ENCODE peak calls at places on chromosomes 6 and 20, in four cellular contexts. O, R, P and D are unnamed samples.

GRCh38 chr20:4667371-4667773 is 54.3 kb upstream of the PRND start:
- DNase-seq in O (no peak), R (no peak), P (no peak), D (no peak)

GRCh38 chr6:52209672-52210626 is 23.8 kb downstream of the IL17A start:
- DNase-seq in O (no peak), R (no peak), P (no peak), D (no peak)

GRCh38 chr6:100370265-100370664 is 94.5 kb downstream of the SIM1 start:
- DNase-seq in O (no peak), R (peak; percentile 18), P (no peak), D (no peak)

GRCh38 chr6:8329592-8329991 is 105.8 kb downstream of the SLC35B3 start:
- DNase-seq in O (no peak), R (no peak), P (no peak), D (no peak)

GRCh38 chr6:132041706-132042105 is 90.5 kb upstream of the CCN2 start:
- DNase-seq in O (no peak), R (no peak), P (no peak), D (no peak)

GRCh38 chr6:11140061-11140460 is 28.5 kb upstream of the ERVFRD-1 start:
- DNase-seq in O (no peak), R (no peak), P (no peak), D (no peak)

GRCh38 chr6:37919417-37920157 is 100.1 kb downstream of the ZFAND3 start:
- DNase-seq in O (no peak), R (no peak), P (no peak), D (no peak)

GRCh38 chr6:27517238-27517637 is 44.3 kb upstream of the ZNF184 start:
- DNase-seq in O (no peak), R (no peak), P (no peak), D (no peak)

GRCh38 chr6:95408111-95408510 is 169.2 kb upstream of the MANEA start:
- DNase-seq in O (no peak), R (no peak), P (no peak), D (no peak)

GRCh38 chr6:147279423-147279822 is 75.2 kb downstream of the STXBP5 start:
- DNase-seq in O (no peak), R (no peak), P (no peak), D (no peak)

GRCh38 chr6:38508894-38509293 is 130.8 kb downstream of the BTBD9 start:
- DNase-seq in O (no peak), R (peak; percentile 86), P (no peak), D (no peak)

GRCh38 chr6:111987295-111987694 is 66.6 kb upstream of the CCN6 start:
- DNase-seq in O (no peak), R (no peak), P (no peak), D (no peak)

GRCh38 chr6:16660157-16660497 is 101.1 kb downstream of the ATXN1 start:
- DNase-seq in O (no peak), R (no peak), P (no peak), D (no peak)

GRCh38 chr6:30884521-30885480 is 482 bp downstream of the DDR1 start:
- DNase-seq in O (peak; percentile 55), R (peak; percentile 54), P (no peak), D (peak; percentile 35)

GRCh38 chr6:119575721-119576120 is 226.2 kb upstream of the MAN1A1 start:
- DNase-seq in O (no peak), R (peak; percentile 19), P (no peak), D (no peak)

GRCh38 chr6:45327956-45328522 is at the start of gene RUNX2:
- DNase-seq in O (no peak), R (peak; percentile 59), P (no peak), D (no peak)

GRCh38 chr6:7463785-7464184 is 74.2 kb downstream of the RIOK1 start:
- DNase-seq in O (no peak), R (no peak), P (no peak), D (no peak)

GRCh38 chr20:62030834-62031434 is 34.7 kb downstream of the TAF4 start:
- DNase-seq in O (no peak), R (peak; percentile 57), P (peak; percentile 34), D (no peak)

GRCh38 chr6:73580247-73581149 is 59.7 kb upstream of the EEF1A1 start:
- DNase-seq in O (peak; percentile 56), R (peak; percentile 95), P (peak; percentile 83), D (peak; percentile 34)

GRCh38 chr6:16633465-16633864 is 127.8 kb downstream of the ATXN1 start:
- DNase-seq in O (no peak), R (no peak), P (no peak), D (no peak)

DNA sequence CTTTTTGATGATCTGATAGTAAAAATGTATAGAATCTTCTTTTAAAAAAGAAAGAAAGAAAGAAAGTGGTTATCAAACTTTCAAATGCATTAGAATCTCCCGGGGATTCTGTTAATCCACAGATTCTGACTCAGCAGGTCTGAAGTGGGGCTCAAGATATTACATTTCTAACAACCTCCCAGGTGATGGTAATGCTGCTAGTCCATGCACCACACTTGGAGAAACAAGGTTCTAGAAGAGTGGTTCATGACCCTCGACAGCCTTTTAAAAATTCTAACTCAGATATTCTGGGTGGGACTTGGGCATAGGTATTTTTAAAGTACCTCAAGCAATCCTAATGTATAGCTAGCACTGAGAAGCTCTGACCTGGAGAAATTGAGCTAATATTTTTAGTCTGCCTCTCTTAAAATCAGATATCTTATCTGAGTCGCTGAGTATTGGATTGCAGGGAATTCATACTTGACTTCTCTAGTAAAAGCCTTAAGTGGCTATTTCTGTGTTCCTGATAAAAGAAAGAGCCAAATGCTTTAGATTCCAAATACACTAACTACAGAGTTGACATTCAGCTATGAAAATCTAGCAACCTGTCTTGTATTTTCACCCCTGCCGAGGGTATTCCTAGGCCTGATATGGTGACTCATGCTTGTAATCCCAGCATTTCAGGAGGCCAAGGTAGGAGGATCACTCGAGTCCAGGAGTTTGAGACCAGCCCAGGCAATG is 252.4 kb downstream of the PHACTR1 start:
- DNase-seq in O (no peak), R (no peak), P (no peak), D (no peak)
- H3K4me3 ChIP-seq in O (no peak overlapping the region), R (no peak overlapping the region), P (no peak overlapping the region), D (no peak overlapping the region)

GRCh38 chr20:51100617-51101016 is 77.7 kb upstream of the KCNG1 start:
- DNase-seq in O (peak; percentile 31), R (no peak), P (no peak), D (no peak)

GRCh38 chr20:51108638-51109363 is 85.9 kb upstream of the KCNG1 start:
- DNase-seq in O (no peak), R (no peak), P (no peak), D (no peak)

GRCh38 chr20:51104960-51105460 is 82.1 kb upstream of the KCNG1 start:
- DNase-seq in O (no peak), R (no peak), P (no peak), D (no peak)

DNA sequence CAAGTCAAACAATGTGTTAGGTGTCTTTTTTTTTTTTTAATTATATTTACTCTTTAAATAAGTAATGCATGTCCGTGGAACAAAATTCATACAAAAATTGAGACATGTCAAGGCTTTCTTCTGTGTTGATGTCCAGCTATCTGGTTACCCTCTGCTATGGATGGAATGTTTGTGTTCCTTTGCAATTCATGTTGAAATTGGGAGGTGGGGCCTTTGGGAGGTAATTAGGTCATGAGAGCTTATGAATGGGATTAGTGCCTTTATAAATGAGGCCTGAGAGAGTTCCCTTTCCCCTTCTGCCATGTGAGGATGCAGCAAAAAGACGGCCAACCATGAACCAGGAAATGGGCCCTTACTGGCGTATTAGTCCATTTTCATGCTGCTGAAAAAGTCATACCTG is 83.1 kb upstream of the KCNG1 start:
- DNase-seq in O (no peak), R (no peak), P (no peak), D (no peak)
- H3K4me1 ChIP-seq in O (peaks cover 7% of the 10 kb centered on the region), R (no peaks in the 10 kb centered on the region), P (no peaks in the 10 kb centered on the region), D (no peaks in the 10 kb centered on the region)

DNA sequence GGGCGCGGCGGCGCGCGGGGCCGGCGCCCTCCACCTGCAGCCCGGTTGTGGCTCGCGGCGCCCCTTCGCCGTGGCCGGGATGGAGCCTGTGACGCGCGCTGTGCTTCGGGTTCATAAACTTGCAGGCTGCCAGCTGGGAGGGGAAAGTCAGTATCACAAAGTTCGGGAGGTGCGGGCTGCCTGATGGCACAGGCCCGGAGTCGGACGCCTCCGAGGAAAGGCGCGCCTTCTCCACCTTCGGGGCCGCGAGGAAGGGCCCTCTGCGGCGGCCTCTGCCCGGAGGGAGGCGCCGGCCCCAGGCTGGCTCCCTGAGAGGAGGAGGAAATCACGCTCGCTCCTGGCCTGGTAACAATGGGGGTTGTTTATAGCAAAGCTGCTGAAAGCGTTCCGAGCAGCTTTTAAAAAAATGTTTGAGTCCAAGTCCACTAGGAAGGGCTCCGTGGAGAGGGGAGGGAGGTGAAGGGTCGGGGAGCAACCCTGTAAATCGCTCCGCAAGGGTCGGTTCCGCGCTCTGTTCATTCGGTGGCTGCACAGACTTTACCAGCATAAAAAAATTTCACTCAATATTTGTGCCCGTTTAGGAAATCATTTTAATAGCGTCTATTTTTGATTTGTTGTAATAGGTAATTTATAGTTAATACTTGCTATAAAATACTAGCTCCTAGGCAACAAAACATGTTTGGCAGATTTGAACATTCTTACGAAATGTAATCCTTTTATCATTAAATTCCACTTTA is 1.0 kb downstream of the AFDN start:
- DNase-seq in O (peak; percentile 65), R (peak; percentile 33), P (peak; percentile 72), D (peak; percentile 13)
- H3K4me3 ChIP-seq in O (peak overlapping the region; percentile 58), R (peak overlapping the region; percentile 85), P (peak overlapping the region; percentile 68), D (peak overlapping the region; percentile 72)

DNA sequence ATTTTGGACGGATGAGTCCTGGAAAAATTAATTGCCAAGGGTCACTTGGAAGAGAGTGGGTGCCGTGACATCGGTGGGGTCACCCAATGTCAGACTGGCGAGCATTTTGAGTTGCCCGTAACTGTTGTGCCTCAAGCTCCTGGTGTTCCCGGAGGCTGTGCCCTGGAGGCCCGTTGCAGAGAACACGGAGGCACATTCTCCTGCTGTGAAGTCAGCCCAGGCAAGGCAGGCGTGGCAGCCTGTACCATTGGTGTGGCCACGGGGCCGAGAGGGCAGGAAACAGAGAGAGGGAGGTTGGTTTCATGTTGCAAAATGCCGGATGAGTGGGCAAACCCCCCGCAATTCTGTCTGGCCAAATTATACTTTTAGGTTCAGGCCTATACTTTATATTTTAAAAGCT is 81.2 kb downstream of the THBS2 start:
- DNase-seq in O (no peak), R (peak; percentile 59), P (no peak), D (no peak)
- H3K4me1 ChIP-seq in O (no peaks in the 10 kb centered on the region), R (peaks cover 26% of the 10 kb centered on the region), P (peaks cover 10% of the 10 kb centered on the region), D (no peaks in the 10 kb centered on the region)

DNA sequence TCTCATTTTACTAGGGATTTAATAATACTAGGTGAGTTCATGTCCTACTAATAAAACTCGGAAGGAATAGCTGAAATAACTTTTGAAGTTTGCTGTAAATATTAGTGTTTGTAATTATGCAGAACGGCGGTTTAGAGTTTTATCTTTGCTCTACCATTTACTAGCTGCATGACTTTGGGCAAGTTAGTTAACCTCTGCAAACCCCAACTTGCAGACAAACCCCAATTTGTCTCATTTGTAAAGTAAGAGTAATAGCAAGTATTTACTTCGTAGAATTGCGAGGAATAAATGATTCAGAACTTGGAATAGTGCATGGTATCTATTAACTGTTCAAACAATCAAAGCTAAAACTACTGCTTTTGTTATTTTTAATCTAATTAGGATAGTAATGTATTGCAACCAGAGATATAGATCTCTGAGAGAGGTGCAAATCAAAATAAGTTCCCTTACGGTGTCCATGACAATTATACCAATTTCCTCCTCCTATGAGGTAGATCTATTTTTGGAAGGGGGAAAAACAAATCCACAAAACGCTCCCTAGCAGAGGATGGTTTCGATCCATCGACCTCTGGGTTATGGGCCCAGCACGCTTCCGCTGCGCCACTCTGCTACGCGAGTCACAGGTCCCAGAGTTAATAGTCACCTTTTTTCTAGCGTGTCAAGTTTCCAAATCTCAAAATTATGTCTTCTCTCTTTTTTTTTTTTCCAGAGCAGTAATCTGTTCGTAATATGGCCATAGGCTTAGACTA is 35.1 kb upstream of the BTN3A2 start:
- DNase-seq in O (no peak), R (peak; percentile 83), P (no peak), D (peak; percentile 67)
- H3K4me3 ChIP-seq in O (no peak overlapping the region), R (peak overlapping the region; percentile 86), P (no peak overlapping the region), D (peak overlapping the region; percentile 73)